ENCODE peak calls at places on chromosomes 7 and 10, in six cellular contexts. E, O, Z, F, R and X are unnamed samples. For H3K27me3, the result is how much of the 10 kb centered on the place peaks cover.

GRCh38 chr7:130352335-130353074 is 7.9 kb downstream of the CPA5 start:
- DNase-seq in E (no peak), O (no peak), Z (peak), F (no peak), R (no peak), X (no peak)

GRCh38 chr7:85041599-85042216 is 145.1 kb downstream of the SEMA3D start:
- DNase-seq in E (peak), O (peak), Z (peak), F (peak), R (no peak), X (peak)

GRCh38 chr10:97648557-97649404 is 8.3 kb downstream of the PI4K2A start:
- DNase-seq in E (no peak), O (no peak), Z (peak), F (no peak), R (peak), X (no peak)

GRCh38 chr10:43026039-43026973 is 50.6 kb upstream of the RET start:
- DNase-seq in E (no peak), O (peak), Z (no peak), F (no peak), R (no peak), X (peak)

GRCh38 chr7:107697246-107698044 is 36.8 kb downstream of the SLC26A4 start:
- DNase-seq in E (no peak), O (no peak), Z (no peak), F (no peak), R (no peak), X (no peak)

GRCh38 chr7:49885593-49886285 is 112.3 kb downstream of the VWC2 start:
- DNase-seq in E (no peak), O (no peak), Z (no peak), F (no peak), R (no peak), X (no peak)

GRCh38 chr10:30430544-30431298 is 3.3 kb upstream of the MAP3K8 start:
- DNase-seq in E (no peak), O (no peak), Z (no peak), F (no peak), R (no peak), X (peak)

GRCh38 chr7:148014473-148014872 is 576.1 kb upstream of the C7orf33 start:
- DNase-seq in E (no peak), O (no peak), Z (no peak), F (no peak), R (no peak), X (no peak)

GRCh38 chr7:130127404-130128395 is 57.4 kb downstream of the KLHDC10 start:
- DNase-seq in E (no peak), O (no peak), Z (no peak), F (no peak), R (no peak), X (no peak)

GRCh38 chr10:129028425-129028824 is 438.6 kb upstream of the MGMT start:
- DNase-seq in E (no peak), O (no peak), Z (no peak), F (no peak), R (no peak), X (no peak)

GRCh38 chr7:131826960-131827359 is 270.5 kb upstream of the PODXL start:
- DNase-seq in E (no peak), O (no peak), Z (no peak), F (no peak), R (no peak), X (no peak)

GRCh38 chr7:70393956-70394355 is 738.0 kb upstream of the GALNT17 start:
- DNase-seq in E (no peak), O (no peak), Z (no peak), F (no peak), R (no peak), X (no peak)

GRCh38 chr7:101575168-101575567 is 53.9 kb downstream of the MYL10 start:
- DNase-seq in E (no peak), O (no peak), Z (no peak), F (no peak), R (no peak), X (no peak)

GRCh38 chr7:101575731-101576130 is 53.4 kb downstream of the MYL10 start:
- DNase-seq in E (no peak), O (no peak), Z (no peak), F (no peak), R (no peak), X (no peak)

GRCh38 chr7:101580596-101580995 is 48.5 kb downstream of the MYL10 start:
- DNase-seq in E (no peak), O (no peak), Z (no peak), F (no peak), R (no peak), X (no peak)

GRCh38 chr7:101572156-101572555 is 56.9 kb downstream of the MYL10 start:
- DNase-seq in E (no peak), O (no peak), Z (no peak), F (no peak), R (no peak), X (no peak)

GRCh38 chr7:101576993-101577392 is 52.1 kb downstream of the MYL10 start:
- DNase-seq in E (no peak), O (no peak), Z (no peak), F (no peak), R (no peak), X (no peak)
- TF ChIP-seq CTCF in E (no peak), O (no peak), Z (no peak), F (no peak), R (no peak), X (no peak)

GRCh38 chr7:142797799-142798377 is 27.1 kb downstream of the PRSS2 start:
- DNase-seq in E (no peak), O (no peak), Z (no peak), F (no peak), R (no peak), X (no peak)
- H3K27me3 ChIP-seq in E (half or more), O (under half), Z (under half), F (under half), R (half or more), X (under half)

GRCh38 chr7:112554591-112554990 is 73.8 kb downstream of the LSMEM1 start:
- DNase-seq in E (no peak), O (no peak), Z (no peak), F (no peak), R (no peak), X (no peak)
- TF ChIP-seq CTCF in E (no peak), O (no peak), Z (peak), F (no peak), R (no peak), X (no peak)

DNA sequence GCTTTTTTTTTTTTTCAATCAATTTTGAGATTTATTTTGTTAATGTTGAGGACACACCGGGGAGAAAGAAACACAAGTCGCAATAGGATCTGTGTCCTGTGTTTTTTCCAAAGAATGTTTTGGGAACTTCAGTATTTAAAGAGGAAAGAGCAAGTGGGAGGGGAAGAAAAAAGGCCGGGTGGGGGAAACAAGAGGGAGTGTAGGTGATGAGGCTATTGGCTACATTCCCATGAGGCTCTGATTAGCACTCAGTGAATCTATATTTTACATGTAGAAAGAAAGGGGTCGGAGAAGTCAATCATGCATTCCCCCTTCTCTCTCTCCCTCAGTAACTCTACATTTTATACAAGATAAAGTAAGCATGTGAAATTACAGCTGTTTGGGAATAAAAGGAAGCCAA is 4.1 kb downstream of the ZNF680 start:
- DNase-seq in E (no peak), O (no peak), Z (no peak), F (no peak), R (no peak), X (no peak)
- H3K27me3 ChIP-seq in E (under half), O (under half), Z (under half), F (under half), R (under half), X (under half)

GRCh38 chr10:114706458-114707055 is 48.5 kb upstream of the ABLIM1 start:
- DNase-seq in E (no peak), O (no peak), Z (no peak), F (no peak), R (no peak), X (no peak)

GRCh38 chr10:114704720-114705119 is 46.6 kb upstream of the ABLIM1 start:
- DNase-seq in E (no peak), O (no peak), Z (no peak), F (no peak), R (no peak), X (no peak)

GRCh38 chr10:114698271-114699185 is 40.5 kb upstream of the ABLIM1 start:
- DNase-seq in E (no peak), O (no peak), Z (no peak), F (no peak), R (no peak), X (no peak)

GRCh38 chr10:114708084-114708483 is 50.0 kb upstream of the ABLIM1 start:
- DNase-seq in E (no peak), O (no peak), Z (no peak), F (no peak), R (no peak), X (no peak)

GRCh38 chr10:114703377-114704125 is 45.5 kb upstream of the ABLIM1 start:
- DNase-seq in E (no peak), O (no peak), Z (no peak), F (no peak), R (no peak), X (no peak)
- TF ChIP-seq CTCF in E (peak), O (no peak), Z (peak), F (peak), R (no peak), X (peak)

DNA sequence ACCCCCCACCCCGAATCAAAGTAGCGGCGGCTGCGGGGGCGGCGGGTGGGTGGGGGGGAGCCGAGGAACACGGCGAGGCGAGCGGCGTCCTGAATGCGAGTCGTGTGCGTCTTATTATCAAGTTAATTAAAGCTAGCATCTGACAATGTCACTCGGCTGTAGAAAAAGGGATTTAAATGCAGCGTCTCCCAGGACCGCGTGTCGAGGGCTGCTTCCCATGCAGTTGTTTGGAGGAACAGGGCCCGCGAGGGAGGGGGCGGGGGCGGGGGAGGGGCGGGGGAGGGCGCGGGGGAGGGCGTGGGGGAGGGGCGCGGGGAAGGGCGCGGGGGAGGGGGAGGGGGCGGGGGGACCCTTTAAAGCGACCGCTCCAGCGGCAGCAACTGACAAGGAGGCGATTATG is 2.7 kb upstream of the UNCX start:
- DNase-seq in E (no peak), O (no peak), Z (no peak), F (no peak), R (no peak), X (no peak)
- H3K27me3 ChIP-seq in E (half or more), O (half or more), Z (half or more), F (half or more), R (half or more), X (under half)

GRCh38 chr7:105439174-105439893 is 50.6 kb upstream of the SRPK2 start:
- DNase-seq in E (no peak), O (no peak), Z (peak), F (no peak), R (no peak), X (peak)
- TF ChIP-seq CTCF in E (no peak), O (no peak), Z (peak), F (no peak), R (no peak), X (no peak)

GRCh38 chr7:45573636-45574470 is at the start of gene ADCY1:
- DNase-seq in E (peak), O (peak), Z (no peak), F (peak), R (peak), X (no peak)
- H3K27me3 ChIP-seq in E (under half), O (under half), Z (under half), F (under half), R (under half), X (under half)